ENCODE peak calls at places on chromosomes 1 and 21, in four cellular contexts. One of them, this sample, is unnamed. For H3K4me1 and H3K27me3, the result is how much of the 10 kb centered on the place peaks cover.

GRCh38 chr1:28370220-28371010 is 875 bp downstream of the PHACTR4 start:
- DNase-seq in left ventricle myocardium inferior: no peak
- DNase-seq in Peyer's patch: peak
- DNase-seq in colonic mucosa: peak
- DNase-seq in this sample: peak

GRCh38 chr1:156422602-156423091 is 53.6 kb downstream of the RHBG start:
- DNase-seq in Peyer's patch: no peak
- DNase-seq in colonic mucosa: no peak
- DNase-seq in left ventricle myocardium inferior: no peak
- DNase-seq in this sample: peak

GRCh38 chr21:25936776-25937175 is 202.0 kb downstream of the GABPA start:
- DNase-seq in Peyer's patch: no peak
- DNase-seq in left ventricle myocardium inferior: no peak
- DNase-seq in colonic mucosa: no peak
- DNase-seq in this sample: no peak

GRCh38 chr1:53482441-53483153 is 23.4 kb downstream of the DMRTB1 start:
- DNase-seq in colonic mucosa: no peak
- DNase-seq in Peyer's patch: no peak
- DNase-seq in left ventricle myocardium inferior: no peak
- DNase-seq in this sample: no peak

GRCh38 chr1:244350027-244350426 is 101.7 kb downstream of the ADSS2 start:
- DNase-seq in Peyer's patch: no peak
- DNase-seq in colonic mucosa: no peak
- DNase-seq in left ventricle myocardium inferior: no peak
- DNase-seq in this sample: no peak

GRCh38 chr1:60102691-60103090 is 29.1 kb upstream of the C1orf87 start:
- DNase-seq in colonic mucosa: no peak
- DNase-seq in Peyer's patch: no peak
- DNase-seq in left ventricle myocardium inferior: no peak
- DNase-seq in this sample: no peak

GRCh38 chr1:35120458-35121133 is 41.4 kb downstream of the ZMYM1 start:
- DNase-seq in left ventricle myocardium inferior: peak
- DNase-seq in Peyer's patch: peak
- DNase-seq in colonic mucosa: no peak
- DNase-seq in this sample: no peak

GRCh38 chr1:85406887-85407593 is 57.9 kb downstream of the DDAH1 start:
- DNase-seq in Peyer's patch: peak
- DNase-seq in colonic mucosa: peak
- DNase-seq in left ventricle myocardium inferior: no peak
- DNase-seq in this sample: no peak

GRCh38 chr21:46092811-46093667 is 4.9 kb upstream of the COL6A2 start:
- DNase-seq in colonic mucosa: no peak
- DNase-seq in Peyer's patch: no peak
- DNase-seq in left ventricle myocardium inferior: no peak
- DNase-seq in this sample: no peak

GRCh38 chr1:171712341-171712740 is 29.5 kb downstream of the VAMP4 start:
- DNase-seq in Peyer's patch: no peak
- DNase-seq in left ventricle myocardium inferior: no peak
- DNase-seq in colonic mucosa: no peak
- DNase-seq in this sample: no peak

GRCh38 chr21:44927587-44928461 is 7.1 kb upstream of the ITGB2 start:
- DNase-seq in Peyer's patch: peak
- DNase-seq in left ventricle myocardium inferior: peak
- DNase-seq in colonic mucosa: peak
- DNase-seq in this sample: no peak

GRCh38 chr1:21564521-21565095 is 55.4 kb downstream of the ALPL start:
- DNase-seq in colonic mucosa: no peak
- DNase-seq in Peyer's patch: no peak
- DNase-seq in left ventricle myocardium inferior: no peak
- DNase-seq in this sample: no peak

GRCh38 chr1:217032715-217033367 is 309.6 kb upstream of the ESRRG start:
- DNase-seq in left ventricle myocardium inferior: peak
- DNase-seq in colonic mucosa: no peak
- DNase-seq in Peyer's patch: no peak
- DNase-seq in this sample: no peak

GRCh38 chr1:37795340-37796110 is 1.9 kb downstream of the MANEAL start:
- DNase-seq in Peyer's patch: peak
- DNase-seq in left ventricle myocardium inferior: peak
- DNase-seq in colonic mucosa: peak
- DNase-seq in this sample: peak

GRCh38 chr21:33559813-33560212 is 17.0 kb downstream of the SON start:
- DNase-seq in left ventricle myocardium inferior: no peak
- DNase-seq in colonic mucosa: no peak
- DNase-seq in Peyer's patch: no peak
- DNase-seq in this sample: no peak

GRCh38 chr1:244971524-244972216 is 107.3 kb upstream of the HNRNPU start:
- DNase-seq in left ventricle myocardium inferior: no peak
- DNase-seq in colonic mucosa: no peak
- DNase-seq in Peyer's patch: no peak
- DNase-seq in this sample: no peak

GRCh38 chr1:117537291-117537920 is 68.4 kb upstream of the TENT5C start:
- DNase-seq in colonic mucosa: peak
- DNase-seq in left ventricle myocardium inferior: no peak
- DNase-seq in Peyer's patch: peak
- DNase-seq in this sample: no peak

GRCh38 chr21:39000496-39000895 is 182.8 kb downstream of the PSMG1 start:
- DNase-seq in colonic mucosa: no peak
- DNase-seq in Peyer's patch: no peak
- DNase-seq in left ventricle myocardium inferior: no peak
- DNase-seq in this sample: no peak

GRCh38 chr21:41215856-41216408 is 48.0 kb downstream of the BACE2 start:
- DNase-seq in colonic mucosa: no peak
- DNase-seq in left ventricle myocardium inferior: no peak
- DNase-seq in Peyer's patch: no peak
- DNase-seq in this sample: no peak

GRCh38 chr1:11787251-11787803 is 18.4 kb downstream of the MTHFR start:
- DNase-seq in left ventricle myocardium inferior: peak
- DNase-seq in Peyer's patch: peak
- DNase-seq in colonic mucosa: peak
- DNase-seq in this sample: peak

GRCh38 chr1:11789126-11790067 is 16.4 kb downstream of the MTHFR start:
- DNase-seq in Peyer's patch: no peak
- DNase-seq in colonic mucosa: no peak
- DNase-seq in left ventricle myocardium inferior: no peak
- DNase-seq in this sample: no peak

GRCh38 chr1:11790101-11790879 is 15.5 kb downstream of the MTHFR start:
- DNase-seq in left ventricle myocardium inferior: no peak
- DNase-seq in colonic mucosa: no peak
- DNase-seq in Peyer's patch: no peak
- DNase-seq in this sample: no peak

GRCh38 chr1:11787804-11788436 is 17.8 kb downstream of the MTHFR start:
- DNase-seq in Peyer's patch: no peak
- DNase-seq in colonic mucosa: no peak
- DNase-seq in left ventricle myocardium inferior: no peak
- DNase-seq in this sample: no peak

DNA sequence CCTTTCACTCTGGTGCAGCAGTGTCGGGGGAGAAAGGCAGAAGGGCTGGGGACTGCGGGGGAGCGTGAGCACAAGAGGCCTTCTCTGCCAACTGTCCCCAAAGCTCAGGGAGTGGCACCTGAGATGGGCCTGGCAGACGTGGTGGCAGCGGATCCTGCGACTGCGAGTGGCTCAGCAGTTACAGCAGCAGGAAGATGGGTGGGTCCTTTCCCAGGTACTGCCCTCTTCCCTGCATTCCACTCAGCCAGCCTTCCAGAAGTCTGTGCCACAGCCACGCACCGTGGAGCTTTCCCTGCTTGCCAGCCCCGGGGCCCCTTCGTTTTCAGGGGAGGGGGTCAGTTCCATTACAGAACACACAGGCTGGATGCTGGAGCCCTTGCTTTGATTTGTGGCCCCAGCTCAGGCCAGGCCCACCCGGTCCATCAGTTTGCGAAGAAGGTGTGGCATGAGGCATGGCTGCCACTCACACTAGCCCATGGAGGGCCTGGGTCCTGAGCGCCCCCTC is 17.2 kb downstream of the MTHFR start:
- DNase-seq in colonic mucosa: no peak
- DNase-seq in left ventricle myocardium inferior: no peak
- DNase-seq in Peyer's patch: no peak
- DNase-seq in this sample: no peak
- H3K4me1 ChIP-seq in colonic mucosa: under half
- H3K4me1 ChIP-seq in left ventricle myocardium inferior: half or more
- H3K4me1 ChIP-seq in Peyer's patch: half or more
- H3K4me1 ChIP-seq in this sample: under half

GRCh38 chr1:154485905-154486304 is 16.1 kb upstream of the TDRD10 start:
- DNase-seq in left ventricle myocardium inferior: no peak
- DNase-seq in Peyer's patch: no peak
- DNase-seq in colonic mucosa: no peak
- DNase-seq in this sample: no peak

GRCh38 chr1:154483941-154484803 is 17.8 kb upstream of the TDRD10 start:
- DNase-seq in colonic mucosa: no peak
- DNase-seq in Peyer's patch: no peak
- DNase-seq in left ventricle myocardium inferior: no peak
- DNase-seq in this sample: peak

GRCh38 chr1:154481058-154481457 is 21.0 kb upstream of the TDRD10 start:
- DNase-seq in left ventricle myocardium inferior: no peak
- DNase-seq in Peyer's patch: no peak
- DNase-seq in colonic mucosa: no peak
- DNase-seq in this sample: no peak

GRCh38 chr1:154488942-154489341 is 13.1 kb upstream of the TDRD10 start:
- DNase-seq in colonic mucosa: no peak
- DNase-seq in left ventricle myocardium inferior: no peak
- DNase-seq in Peyer's patch: no peak
- DNase-seq in this sample: no peak

GRCh38 chr1:154485106-154485505 is 16.9 kb upstream of the TDRD10 start:
- DNase-seq in left ventricle myocardium inferior: peak
- DNase-seq in Peyer's patch: peak
- DNase-seq in colonic mucosa: no peak
- DNase-seq in this sample: no peak
- H3K27me3 ChIP-seq in left ventricle myocardium inferior: under half
- H3K27me3 ChIP-seq in Peyer's patch: under half
- H3K27me3 ChIP-seq in colonic mucosa: under half
- H3K27me3 ChIP-seq in this sample: under half

GRCh38 chr1:89171067-89171438 is 4.8 kb downstream of the GBP7 start:
- DNase-seq in left ventricle myocardium inferior: no peak
- DNase-seq in Peyer's patch: no peak
- DNase-seq in colonic mucosa: no peak
- DNase-seq in this sample: no peak

GRCh38 chr1:89172468-89173143 is 3.2 kb downstream of the GBP7 start:
- DNase-seq in left ventricle myocardium inferior: no peak
- DNase-seq in Peyer's patch: no peak
- DNase-seq in colonic mucosa: no peak
- DNase-seq in this sample: no peak

GRCh38 chr1:89167590-89168215 is 8.1 kb downstream of the GBP7 start:
- DNase-seq in left ventricle myocardium inferior: no peak
- DNase-seq in colonic mucosa: no peak
- DNase-seq in Peyer's patch: no peak
- DNase-seq in this sample: no peak

GRCh38 chr1:89169166-89169565 is 6.6 kb downstream of the GBP7 start:
- DNase-seq in Peyer's patch: no peak
- DNase-seq in colonic mucosa: no peak
- DNase-seq in left ventricle myocardium inferior: no peak
- DNase-seq in this sample: no peak

GRCh38 chr1:89170171-89171066 is 5.4 kb downstream of the GBP7 start:
- DNase-seq in colonic mucosa: no peak
- DNase-seq in Peyer's patch: no peak
- DNase-seq in left ventricle myocardium inferior: no peak
- DNase-seq in this sample: no peak
- TF ChIP-seq CTCF in colonic mucosa: no peak
- TF ChIP-seq CTCF in Peyer's patch: no peak
- TF ChIP-seq CTCF in left ventricle myocardium inferior: no peak
- TF ChIP-seq CTCF in this sample: no peak

GRCh38 chr1:183881387-183882084 is 76.6 kb downstream of the RGL1 start:
- DNase-seq in Peyer's patch: no peak
- DNase-seq in colonic mucosa: no peak
- DNase-seq in left ventricle myocardium inferior: peak
- DNase-seq in this sample: peak
- H3K4me1 ChIP-seq in Peyer's patch: under half
- H3K4me1 ChIP-seq in colonic mucosa: under half
- H3K4me1 ChIP-seq in left ventricle myocardium inferior: half or more
- H3K4me1 ChIP-seq in this sample: under half

DNA sequence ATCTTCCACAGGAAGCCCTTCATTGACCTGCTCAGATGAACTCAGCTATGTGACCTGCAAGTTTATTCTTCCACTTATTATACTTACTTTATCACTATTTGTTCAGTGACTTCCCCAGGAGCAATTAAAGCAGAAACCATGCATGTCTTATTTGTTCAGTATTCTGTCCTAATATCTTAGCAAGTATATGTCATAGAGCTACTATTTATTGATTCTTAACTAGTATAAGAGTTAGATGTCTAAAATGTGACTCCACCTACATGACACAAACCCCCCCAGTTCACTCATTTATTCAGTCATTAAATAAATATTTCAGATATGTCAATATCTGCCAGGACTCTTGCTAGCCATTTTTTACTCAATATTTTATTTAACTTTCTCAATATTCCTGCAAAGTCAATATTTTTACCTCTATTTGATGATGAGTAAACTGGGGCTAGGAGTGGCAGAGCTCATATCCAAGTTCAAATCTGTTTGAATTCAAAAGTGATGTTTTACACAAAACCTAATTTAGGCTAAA is 469.0 kb upstream of the USP24 start:
- DNase-seq in colonic mucosa: no peak
- DNase-seq in Peyer's patch: no peak
- DNase-seq in left ventricle myocardium inferior: no peak
- DNase-seq in this sample: no peak
- H3K27me3 ChIP-seq in colonic mucosa: under half
- H3K27me3 ChIP-seq in Peyer's patch: under half
- H3K27me3 ChIP-seq in left ventricle myocardium inferior: under half
- H3K27me3 ChIP-seq in this sample: under half

GRCh38 chr1:232953176-232953524 is 2.7 kb downstream of the NTPCR start:
- DNase-seq in left ventricle myocardium inferior: no peak
- DNase-seq in Peyer's patch: no peak
- DNase-seq in colonic mucosa: no peak
- DNase-seq in this sample: no peak
- TF ChIP-seq CTCF in left ventricle myocardium inferior: no peak
- TF ChIP-seq CTCF in Peyer's patch: no peak
- TF ChIP-seq CTCF in colonic mucosa: no peak
- TF ChIP-seq CTCF in this sample: no peak

DNA sequence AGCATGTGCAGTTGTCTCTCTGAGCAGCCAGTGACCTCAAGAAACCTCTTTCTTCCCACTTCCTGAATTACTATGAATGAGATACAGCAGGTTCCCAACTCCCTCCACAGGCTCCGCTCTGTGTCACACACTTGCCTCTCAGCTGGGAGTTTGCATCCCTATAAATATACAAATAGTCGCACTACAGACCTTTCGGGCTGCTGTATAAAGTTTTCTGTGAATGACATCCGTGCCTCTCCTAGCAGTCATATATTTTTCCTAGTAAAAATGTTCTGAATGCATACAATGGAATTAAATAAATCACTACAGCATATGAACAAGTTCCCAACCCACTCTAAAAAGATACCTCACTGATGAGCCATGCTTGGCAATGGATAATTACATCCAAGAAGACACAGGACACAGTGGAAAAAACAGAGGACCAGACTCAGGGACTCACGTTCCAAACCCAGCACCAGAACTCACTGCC is 66.8 kb downstream of the CAPZB start:
- DNase-seq in colonic mucosa: no peak
- DNase-seq in Peyer's patch: no peak
- DNase-seq in left ventricle myocardium inferior: no peak
- DNase-seq in this sample: no peak
- H3K4me1 ChIP-seq in colonic mucosa: under half
- H3K4me1 ChIP-seq in Peyer's patch: under half
- H3K4me1 ChIP-seq in left ventricle myocardium inferior: half or more
- H3K4me1 ChIP-seq in this sample: under half

This sample was measured in Caco-2.